ENCODE peak calls at places on chromosomes 5 and 9, in five cellular contexts. O is A172, L is psoas muscle, F is NCI-H748 treated with DMSO at 0.1 percent for 48 hours, Q is left ventricle myocardium superior. D is an unnamed sample.

GRCh38 chr5:149853019-149853648 is 91.5 kb downstream of the PDE6A start:
- DNase-seq in O (peak; percentile 74), L (peak; percentile 86), F (peak; percentile 68), Q (peak; percentile 77), D (peak; percentile 73)

GRCh38 chr5:144915452-144915851 is 744.8 kb downstream of the KCTD16 start:
- DNase-seq in O (no peak), L (no peak), F (no peak), Q (no peak), D (no peak)

GRCh38 chr9:104836767-104837166 is 72.8 kb downstream of the NIPSNAP3B start:
- DNase-seq in O (no peak), L (no peak), F (no peak), Q (no peak), D (no peak)

GRCh38 chr5:125928663-125929062 is 494.5 kb upstream of the GRAMD2B start:
- DNase-seq in O (peak; percentile 18), L (no peak), F (no peak), Q (no peak), D (no peak)

GRCh38 chr9:112753725-112754124 is 3.2 kb downstream of the SNX30 start:
- DNase-seq in O (peak; percentile 74), L (no peak), F (no peak), Q (no peak), D (no peak)

GRCh38 chr5:2703615-2704014 is 47.9 kb downstream of the IRX2 start:
- DNase-seq in O (no peak), L (no peak), F (no peak), Q (no peak), D (no peak)

GRCh38 chr5:149260761-149261160 is 10.9 kb upstream of the AFAP1L1 start:
- DNase-seq in O (no peak), L (no peak), F (no peak), Q (no peak), D (no peak)

GRCh38 chr5:160230686-160231527 is 1.6 kb downstream of the FABP6 start:
- DNase-seq in O (peak; percentile 85), L (no peak), F (no peak), Q (no peak), D (no peak)

GRCh38 chr5:157864067-157864466 is 5.1 kb upstream of the CLINT1 start:
- DNase-seq in O (no peak), L (no peak), F (no peak), Q (no peak), D (no peak)

GRCh38 chr5:56951131-56951945 is 585 bp downstream of the MIER3 start:
- DNase-seq in O (no peak), L (peak; percentile 60), F (no peak), Q (peak; percentile 48), D (peak; percentile 71)

GRCh38 chr9:81237565-81238231 is 451.6 kb downstream of the TLE1 start:
- DNase-seq in O (no peak), L (no peak), F (no peak), Q (no peak), D (no peak)

GRCh38 chr9:127903557-127904475 is 4.4 kb upstream of the ST6GALNAC6 start:
- DNase-seq in O (peak; percentile 57), L (peak; percentile 86), F (no peak), Q (peak; percentile 83), D (peak; percentile 84)

GRCh38 chr5:113278976-113279375 is 155.8 kb downstream of the TSSK1B start:
- DNase-seq in O (no peak), L (no peak), F (no peak), Q (no peak), D (no peak)

GRCh38 chr9:33445389-33445881 is 2.0 kb downstream of the AQP3 start:
- DNase-seq in O (no peak), L (no peak), F (no peak), Q (no peak), D (no peak)

GRCh38 chr5:112880219-112880964 is 19.3 kb downstream of the SRP19 start:
- DNase-seq in O (no peak), L (no peak), F (no peak), Q (no peak), D (no peak)

GRCh38 chr9:84668204-84669007 is 1.1 kb upstream of the NTRK2 start:
- DNase-seq in O (no peak), L (peak; percentile 74), F (peak; percentile 80), Q (peak; percentile 86), D (no peak)

GRCh38 chr9:121743441-121744001 is 92.1 kb downstream of the DAB2IP start:
- DNase-seq in O (peak; percentile 87), L (peak; percentile 93), F (no peak), Q (peak; percentile 90), D (no peak)

GRCh38 chr9:3177362-3177761 is 333.5 kb upstream of the PUM3 start:
- DNase-seq in O (no peak), L (no peak), F (no peak), Q (no peak), D (no peak)

GRCh38 chr9:6552033-6552737 is 93.3 kb downstream of the GLDC start:
- DNase-seq in O (peak; percentile 8), L (no peak), F (peak; percentile 59), Q (no peak), D (peak; percentile 25)

GRCh38 chr9:14616188-14616982 is 76.8 kb downstream of the ZDHHC21 start:
- DNase-seq in O (peak; percentile 73), L (no peak), F (peak; percentile 78), Q (no peak), D (peak; percentile 83)

GRCh38 chr9:70411930-70412677 is 2.4 kb downstream of the KLF9 start:
- DNase-seq in O (peak; percentile 21), L (peak; percentile 92), F (no peak), Q (peak; percentile 79), D (no peak)

GRCh38 chr5:108801776-108802175 is 54.1 kb downstream of the FER start:
- DNase-seq in O (peak; percentile 95), L (no peak), F (no peak), Q (no peak), D (no peak)

GRCh38 chr5:35803221-35803651 is 53.5 kb upstream of the IL7R start:
- DNase-seq in O (peak; percentile 73), L (no peak), F (peak; percentile 89), Q (peak; percentile 40), D (no peak)

GRCh38 chr9:127128341-127129072 is 6.1 kb upstream of the ANGPTL2 start:
- DNase-seq in O (peak; percentile 69), L (peak; percentile 88), F (no peak), Q (peak; percentile 82), D (no peak)

D was measured in Karpas-422.